ENCODE peak calls at places on chromosomes 2 and 18, in seven cellular contexts. X is NCI-H748 treated with DMSO at 0.1 percent for 48 hours; E is central memory CD4-positive, alpha-beta T cell; T is mesenteric fat pad; U is CD8-positive, alpha-beta T cell; O is NCI-H1436; D is fibroblast of lung. C is an unnamed sample.

GRCh38 chr2:223488814-223489213 is 113.3 kb downstream of the SCG2 start:
- DNase-seq in D (peak), T (no peak), E (no peak), U (no peak), X (no peak), O (no peak), C (no peak)

GRCh38 chr18:23484783-23485182 is 18.5 kb upstream of the RMC1 start:
- DNase-seq in T (no peak), O (no peak), E (no peak), U (no peak), X (no peak), D (no peak), C (no peak)

GRCh38 chr2:147952118-147952517 is 68.4 kb downstream of the ORC4 start:
- DNase-seq in E (no peak), O (no peak), X (no peak), U (no peak), T (no peak), D (no peak), C (no peak)

GRCh38 chr18:23694642-23695430 is 5.6 kb downstream of the LAMA3 start:
- DNase-seq in X (no peak), O (no peak), E (no peak), U (no peak), T (no peak), D (no peak), C (no peak)

GRCh38 chr2:145860083-145860482 is 1340.2 kb upstream of the ZEB2 start:
- DNase-seq in O (no peak), T (no peak), E (no peak), D (no peak), X (no peak), U (no peak), C (no peak)

GRCh38 chr2:44974064-44974715 is 32.7 kb downstream of the SIX3 start:
- DNase-seq in E (no peak), O (peak), D (peak), T (no peak), X (peak), U (no peak), C (no peak)

GRCh38 chr2:207202645-207203044 is 36.9 kb upstream of the KLF7 start:
- DNase-seq in T (no peak), O (no peak), D (peak), X (no peak), E (no peak), U (no peak), C (no peak)

GRCh38 chr2:56681659-56682396 is 498.0 kb downstream of the CCDC85A start:
- DNase-seq in X (no peak), U (no peak), O (no peak), T (no peak), D (peak), E (no peak), C (no peak)

GRCh38 chr2:197205590-197206215 is 104.9 kb downstream of the ANKRD44 start:
- DNase-seq in D (no peak), X (no peak), T (no peak), O (no peak), U (peak), E (peak), C (peak)

GRCh38 chr2:227890495-227891079 is 19.2 kb downstream of the DAW1 start:
- DNase-seq in X (peak), U (no peak), O (peak), T (no peak), D (peak), E (peak), C (peak)

GRCh38 chr2:208033701-208034502 is 8.6 kb upstream of the PLEKHM3 start:
- DNase-seq in U (peak), O (no peak), E (no peak), X (peak), D (no peak), T (no peak), C (peak)

GRCh38 chr2:153715218-153715617 is 156.5 kb upstream of the GALNT13 start:
- DNase-seq in D (no peak), E (no peak), U (no peak), X (no peak), T (no peak), O (no peak), C (no peak)

GRCh38 chr18:44974174-44974573 is 293.5 kb downstream of the SETBP1 start:
- DNase-seq in O (no peak), T (no peak), U (no peak), E (no peak), X (no peak), D (no peak), C (no peak)

GRCh38 chr2:37671013-37671815 is at the start of gene CDC42EP3:
- DNase-seq in T (no peak), D (no peak), E (peak), U (peak), X (peak), O (peak), C (peak)

GRCh38 chr2:181465686-181466375 is 8.6 kb downstream of the ITGA4 start:
- DNase-seq in D (peak), E (no peak), X (no peak), O (no peak), T (no peak), U (no peak), C (no peak)

GRCh38 chr2:197086500-197086899 is 160.0 kb upstream of the PGAP1 start:
- DNase-seq in O (no peak), T (no peak), U (no peak), D (no peak), E (no peak), X (no peak), C (peak)

GRCh38 chr2:143513081-143513480 is 383.9 kb downstream of the ARHGAP15 start:
- DNase-seq in T (no peak), U (no peak), E (no peak), O (no peak), D (peak), X (no peak), C (no peak)

GRCh38 chr18:840080-840408 is 28.0 kb upstream of the YES1 start:
- DNase-seq in E (no peak), D (no peak), O (no peak), X (no peak), T (no peak), U (no peak), C (no peak)

GRCh38 chr18:53984021-53984420 is 240.4 kb downstream of the MBD2 start:
- DNase-seq in D (no peak), E (no peak), X (no peak), U (no peak), T (no peak), O (no peak), C (no peak)

GRCh38 chr18:26777316-26778053 is 88.0 kb downstream of the AQP4 start:
- DNase-seq in O (no peak), X (no peak), D (no peak), T (no peak), U (no peak), E (no peak), C (no peak)

GRCh38 chr18:56709463-56709862 is 58.3 kb downstream of the WDR7 start:
- DNase-seq in U (peak), O (no peak), X (peak), E (peak), T (no peak), D (peak), C (no peak)

GRCh38 chr2:15622214-15622613 is 30.5 kb downstream of the DDX1 start:
- DNase-seq in E (no peak), T (no peak), O (no peak), U (no peak), X (no peak), D (no peak), C (no peak)